ENCODE peak calls at places on chromosome 19, in five cellular contexts. A, K, R, J and Y are unnamed samples.

GRCh38 chr19:46378268-46378667 is 31.4 kb downstream of the PPP5C start:
- DNase-seq in A (peak), K (no peak), R (no peak), J (no peak), Y (no peak)

GRCh38 chr19:14345364-14345763 is 35.9 kb upstream of the ADGRE5 start:
- DNase-seq in A (no peak), K (no peak), R (no peak), J (no peak), Y (no peak)

GRCh38 chr19:16379521-16380313 is 55.1 kb downstream of the KLF2 start:
- DNase-seq in A (no peak), K (peak), R (peak), J (no peak), Y (no peak)

GRCh38 chr19:50362030-50362412 is 3.4 kb downstream of the NAPSA start:
- DNase-seq in A (no peak), K (no peak), R (no peak), J (no peak), Y (no peak)

GRCh38 chr19:11578342-11579142 is 1.1 kb upstream of the ACP5 start:
- DNase-seq in A (no peak), K (peak), R (peak), J (no peak), Y (peak)

GRCh38 chr19:41691268-41691970 is 3.3 kb upstream of the CEACAM7 start:
- DNase-seq in A (no peak), K (peak), R (no peak), J (no peak), Y (peak)

GRCh38 chr19:35860818-35861639 is 4.3 kb downstream of the KIRREL2 start:
- DNase-seq in A (no peak), K (no peak), R (no peak), J (no peak), Y (no peak)

GRCh38 chr19:38369584-38369983 is 4.8 kb upstream of the PSMD8 start:
- DNase-seq in A (no peak), K (no peak), R (no peak), J (no peak), Y (no peak)

GRCh38 chr19:20165971-20166592 is 932 bp upstream of the ZNF486 start:
- DNase-seq in A (no peak), K (peak), R (no peak), J (no peak), Y (no peak)

GRCh38 chr19:47509973-47510372 is 4.9 kb downstream of the NAPA start:
- DNase-seq in A (no peak), K (peak), R (no peak), J (no peak), Y (no peak)

GRCh38 chr19:39469036-39469435 is 11.6 kb upstream of the TIMM50 start:
- DNase-seq in A (no peak), K (no peak), R (no peak), J (no peak), Y (no peak)

GRCh38 chr19:6116749-6117430 is 6.6 kb upstream of the RFX2 start:
- DNase-seq in A (no peak), K (no peak), R (no peak), J (no peak), Y (no peak)

GRCh38 chr19:45779231-45780145 is 2.8 kb downstream of the DMPK start:
- DNase-seq in A (no peak), K (peak), R (peak), J (peak), Y (peak)

GRCh38 chr19:7565332-7565731 is 29.8 kb downstream of the PNPLA6 start:
- DNase-seq in A (no peak), K (no peak), R (no peak), J (no peak), Y (no peak)

GRCh38 chr19:50508850-50509190 is 2.2 kb downstream of the JOSD2 start:
- DNase-seq in A (no peak), K (no peak), R (no peak), J (no peak), Y (no peak)

GRCh38 chr19:12840091-12841079 is 2.1 kb downstream of the MAST1 start:
- DNase-seq in A (peak), K (peak), R (peak), J (no peak), Y (peak)

GRCh38 chr19:46787331-46788100 is 878 bp downstream of the SLC1A5 start:
- DNase-seq in A (peak), K (peak), R (peak), J (no peak), Y (peak)

GRCh38 chr19:44284968-44285367 is 19.9 kb downstream of the ZNF235 start:
- DNase-seq in A (no peak), K (no peak), R (no peak), J (no peak), Y (no peak)

GRCh38 chr19:45752639-45753038 is 16.4 kb downstream of the SIX5 start:
- DNase-seq in A (no peak), K (no peak), R (no peak), J (no peak), Y (no peak)

DNA sequence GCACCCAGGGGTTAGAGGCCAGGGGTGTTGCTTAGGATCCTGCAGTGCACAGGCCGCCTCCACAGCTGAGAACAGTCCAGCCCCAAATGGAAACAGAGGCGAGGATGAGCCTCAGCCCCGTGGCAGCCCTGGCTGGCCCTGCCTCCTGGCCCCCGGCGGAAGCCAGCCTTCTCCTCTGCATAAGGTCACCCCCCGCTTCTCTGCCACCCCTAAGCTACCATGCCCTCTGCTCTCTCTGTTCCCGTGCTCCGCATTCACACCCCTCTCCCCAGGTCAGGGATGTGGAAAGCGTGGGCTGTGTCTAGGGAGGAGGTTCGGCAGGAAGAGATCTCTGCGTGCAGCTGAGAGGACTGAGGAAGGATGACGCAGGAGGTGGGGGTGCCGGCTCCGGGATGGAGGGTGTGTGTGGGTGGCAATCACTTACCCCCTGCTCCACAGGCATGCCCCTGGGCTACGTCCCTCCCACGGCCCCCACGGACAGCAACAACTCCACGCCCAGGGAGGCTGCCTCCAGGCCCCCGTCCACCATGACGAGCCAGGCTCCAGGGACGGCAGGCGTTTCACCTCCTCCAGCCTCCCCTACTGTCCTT is 6.0 kb downstream of the SSC5D start:
- DNase-seq in A (peak), K (no peak), R (peak), J (no peak), Y (peak)
- TF ChIP-seq POLR2A in A (peak), K (no peak), R (peak), J (no peak), Y (no peak)

GRCh38 chr19:32674959-32675719 is at the start of gene ANKRD27:
- DNase-seq in A (peak), K (peak), R (peak), J (peak), Y (peak)
- TF ChIP-seq POLR2A in A (peak), K (peak), R (no peak), J (no peak), Y (peak)

GRCh38 chr19:18418034-18418724 is 1.0 kb upstream of the SSBP4 start:
- DNase-seq in A (no peak), K (no peak), R (peak), J (no peak), Y (no peak)

GRCh38 chr19:18417250-18418033 is 1.8 kb upstream of the SSBP4 start:
- DNase-seq in A (peak), K (peak), R (peak), J (peak), Y (peak)

GRCh38 chr19:18419699-18420460 is 682 bp downstream of the SSBP4 start:
- DNase-seq in A (no peak), K (peak), R (peak), J (no peak), Y (peak)

GRCh38 chr19:18419195-18419698 is at the start of gene SSBP4:
- DNase-seq in A (peak), K (peak), R (peak), J (no peak), Y (peak)

GRCh38 chr19:18418725-18419194 is 438 bp upstream of the SSBP4 start:
- DNase-seq in A (no peak), K (peak), R (peak), J (no peak), Y (peak)
- TF ChIP-seq POLR2A in A (no peak), K (peak), R (no peak), J (no peak), Y (no peak)

DNA sequence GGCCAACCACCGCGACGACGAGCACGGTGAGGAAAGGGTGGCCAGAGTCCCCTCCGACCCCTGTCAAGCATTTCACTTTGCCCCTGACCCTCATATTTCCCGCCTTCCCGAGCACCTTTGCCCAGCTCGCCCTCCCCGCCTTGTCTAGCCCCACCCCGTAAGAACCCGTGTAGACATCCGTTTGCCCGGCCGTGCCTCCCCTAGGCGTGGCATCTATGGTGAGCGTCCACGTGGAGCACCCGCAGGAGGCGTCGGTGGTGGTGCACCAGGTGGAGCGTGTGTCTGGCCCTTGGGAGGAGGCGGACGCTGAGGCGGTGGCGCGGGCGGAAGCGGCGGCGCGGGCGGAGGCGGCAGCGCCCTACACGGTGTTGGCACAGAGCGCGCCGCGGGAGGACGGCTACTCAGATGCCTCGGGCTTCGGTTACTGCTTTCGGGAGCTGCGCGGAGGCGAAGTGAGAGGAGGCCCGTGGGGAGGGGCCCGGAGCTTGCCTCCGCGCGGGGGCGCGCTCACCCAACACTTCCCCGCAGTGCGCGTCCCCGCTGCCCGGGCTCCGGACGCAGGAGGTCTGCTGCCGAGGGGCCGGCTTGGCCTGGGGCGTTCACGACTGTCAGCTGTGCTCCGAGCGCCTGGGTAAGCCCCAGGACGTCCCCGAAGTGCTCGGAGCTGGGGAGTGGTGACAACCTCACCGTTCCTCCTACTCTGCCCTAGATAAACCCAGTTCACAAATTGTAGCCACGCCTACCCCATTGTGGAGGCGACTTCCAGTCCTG is 4.2 kb downstream of the LTBP4 start:
- DNase-seq in A (peak), K (peak), R (peak), J (no peak), Y (peak)
- TF ChIP-seq POLR2A in A (no peak), K (peak), R (peak), J (no peak), Y (no peak)

DNA sequence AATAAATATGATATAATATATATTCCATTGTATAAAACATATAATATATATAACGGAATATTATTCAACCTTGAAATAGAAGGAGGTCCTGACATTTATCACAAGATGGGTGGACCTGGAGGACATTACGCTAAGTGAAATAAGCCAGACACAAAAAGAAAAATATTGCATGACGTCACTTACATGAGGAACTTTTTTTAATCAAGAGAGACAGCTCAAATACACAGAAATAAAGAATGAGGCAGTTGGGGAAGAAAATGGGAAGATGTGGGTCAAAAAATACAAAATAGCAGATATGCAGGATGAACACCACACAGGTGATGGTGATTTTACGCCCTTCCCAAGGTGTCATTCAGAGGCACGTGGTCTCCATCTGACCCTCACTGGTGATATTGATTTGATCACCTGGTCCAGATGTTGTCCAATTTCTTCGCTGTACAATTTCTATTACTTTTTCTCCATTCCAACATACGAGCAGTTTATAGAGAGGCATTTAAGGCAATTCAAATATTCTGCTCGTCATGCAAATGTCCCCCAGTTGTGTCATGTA is 513 bp upstream of the ZNF317 start:
- DNase-seq in A (no peak), K (no peak), R (no peak), J (no peak), Y (peak)
- TF ChIP-seq POLR2A in A (no peak), K (no peak), R (no peak), J (no peak), Y (no peak)

GRCh38 chr19:2739602-2740313 is at the start of gene SLC39A3:
- DNase-seq in A (peak), K (peak), R (peak), J (peak), Y (peak)
- TF ChIP-seq POLR2A in A (peak), K (peak), R (no peak), J (no peak), Y (peak)

GRCh38 chr19:57389194-57389729 is 392 bp upstream of the ZNF548 start:
- DNase-seq in A (no peak), K (no peak), R (no peak), J (no peak), Y (no peak)
- TF ChIP-seq POLR2A in A (no peak), K (no peak), R (no peak), J (no peak), Y (no peak)

GRCh38 chr19:55461259-55461973 is at the start of gene ISOC2:
- DNase-seq in A (peak), K (peak), R (peak), J (peak), Y (peak)

GRCh38 chr19:55459551-55459949 is 1.9 kb downstream of the ISOC2 start:
- DNase-seq in A (no peak), K (no peak), R (no peak), J (no peak), Y (no peak)

GRCh38 chr19:55460670-55461258 is 678 bp downstream of the ISOC2 start:
- DNase-seq in A (peak), K (peak), R (peak), J (peak), Y (peak)

GRCh38 chr19:55461974-55462628 is 659 bp upstream of the ISOC2 start:
- DNase-seq in A (peak), K (no peak), R (peak), J (no peak), Y (no peak)

DNA sequence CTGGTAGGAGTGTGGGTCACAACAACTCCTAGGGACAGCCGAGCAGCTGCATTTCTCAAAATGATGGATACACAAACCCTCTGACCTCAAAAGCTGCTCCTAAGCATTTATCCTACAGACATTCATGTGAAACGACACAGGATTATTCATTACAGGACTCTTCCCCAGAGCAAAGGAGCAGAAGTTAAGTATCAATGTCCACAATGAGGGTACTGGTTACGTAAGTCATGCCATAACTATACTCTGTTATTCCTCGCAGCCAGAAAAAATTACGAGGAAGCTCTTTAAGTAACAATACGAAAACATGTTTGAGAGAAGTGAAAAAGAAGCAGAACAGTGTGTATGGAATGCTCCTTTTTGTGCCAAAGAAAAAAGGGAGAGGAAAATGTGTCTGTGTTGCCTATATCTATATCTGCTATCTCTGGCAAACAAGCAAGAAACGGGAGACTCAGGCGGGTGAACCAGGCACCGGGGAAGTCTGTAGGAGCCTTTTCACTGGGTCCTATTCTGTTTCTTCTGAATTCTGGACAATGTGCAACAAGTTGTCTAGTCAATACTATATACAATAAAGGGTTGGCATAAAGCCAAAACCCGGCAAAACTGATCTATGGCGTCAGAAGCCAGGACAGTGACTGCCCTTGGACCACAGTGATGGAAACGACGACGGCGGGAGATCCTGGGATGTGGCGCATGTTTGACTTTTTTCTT is 1.3 kb downstream of the ISOC2 start:
- DNase-seq in A (peak), K (no peak), R (no peak), J (no peak), Y (no peak)
- TF ChIP-seq POLR2A in A (no peak), K (no peak), R (no peak), J (no peak), Y (no peak)

GRCh38 chr19:53365134-53365898 is at the start of gene ZNF525:
- DNase-seq in A (peak), K (peak), R (peak), J (peak), Y (peak)
- TF ChIP-seq POLR2A in A (peak), K (peak), R (no peak), J (peak), Y (peak)